ENCODE peak calls at places on chromosomes 12 and 14, in eight cellular contexts. One of them, this sample, is unnamed.

GRCh38 chr12:44000309-44000952 is 164.6 kb downstream of the TMEM117 start:
- DNase-seq in stimulated activated CD4-positive, alpha-beta T cell treated with anti-CD3 and anti-CD28 coated beads, Interleukin-2, amount 100 ng/mL, for 48 hours: peak; percentile 4
- DNase-seq in amygdala: no peak
- DNase-seq in erythroblast: peak; percentile 63
- DNase-seq in effector memory CD8-positive, alpha-beta T cell: no peak
- DNase-seq in NCI-H748 treated with DMSO at 0.1 percent for 48 hours: no peak
- DNase-seq in EH: peak; percentile 57
- DNase-seq in choroid plexus epithelial cell: peak; percentile 57
- DNase-seq in this sample: no peak

GRCh38 chr14:99654235-99655000 is 9.5 kb downstream of the HHIPL1 start:
- DNase-seq in stimulated activated CD4-positive, alpha-beta T cell treated with anti-CD3 and anti-CD28 coated beads, Interleukin-2, amount 100 ng/mL, for 48 hours: no peak
- DNase-seq in amygdala: peak; percentile 31
- DNase-seq in erythroblast: no peak
- DNase-seq in effector memory CD8-positive, alpha-beta T cell: no peak
- DNase-seq in NCI-H748 treated with DMSO at 0.1 percent for 48 hours: no peak
- DNase-seq in EH: peak; percentile 80
- DNase-seq in choroid plexus epithelial cell: peak; percentile 79
- DNase-seq in this sample: no peak

GRCh38 chr12:120257041-120257821 is 8.3 kb downstream of the PXN start:
- DNase-seq in stimulated activated CD4-positive, alpha-beta T cell treated with anti-CD3 and anti-CD28 coated beads, Interleukin-2, amount 100 ng/mL, for 48 hours: no peak
- DNase-seq in amygdala: no peak
- DNase-seq in erythroblast: no peak
- DNase-seq in effector memory CD8-positive, alpha-beta T cell: no peak
- DNase-seq in NCI-H748 treated with DMSO at 0.1 percent for 48 hours: no peak
- DNase-seq in EH: peak; percentile 95
- DNase-seq in choroid plexus epithelial cell: peak; percentile 93
- DNase-seq in this sample: no peak

GRCh38 chr12:12616512-12617275 is 5.0 kb downstream of the CREBL2 start:
- DNase-seq in stimulated activated CD4-positive, alpha-beta T cell treated with anti-CD3 and anti-CD28 coated beads, Interleukin-2, amount 100 ng/mL, for 48 hours: no peak
- DNase-seq in amygdala: no peak
- DNase-seq in erythroblast: no peak
- DNase-seq in effector memory CD8-positive, alpha-beta T cell: no peak
- DNase-seq in NCI-H748 treated with DMSO at 0.1 percent for 48 hours: no peak
- DNase-seq in EH: peak; percentile 6
- DNase-seq in choroid plexus epithelial cell: no peak
- DNase-seq in this sample: no peak

GRCh38 chr12:128140551-128140950 is 126.4 kb upstream of the TMEM132C start:
- DNase-seq in stimulated activated CD4-positive, alpha-beta T cell treated with anti-CD3 and anti-CD28 coated beads, Interleukin-2, amount 100 ng/mL, for 48 hours: no peak
- DNase-seq in amygdala: no peak
- DNase-seq in erythroblast: no peak
- DNase-seq in effector memory CD8-positive, alpha-beta T cell: no peak
- DNase-seq in NCI-H748 treated with DMSO at 0.1 percent for 48 hours: no peak
- DNase-seq in EH: no peak
- DNase-seq in choroid plexus epithelial cell: no peak
- DNase-seq in this sample: no peak

GRCh38 chr14:53957739-53958138 is 1.1 kb upstream of the BMP4 start:
- DNase-seq in stimulated activated CD4-positive, alpha-beta T cell treated with anti-CD3 and anti-CD28 coated beads, Interleukin-2, amount 100 ng/mL, for 48 hours: no peak
- DNase-seq in amygdala: no peak
- DNase-seq in erythroblast: no peak
- DNase-seq in effector memory CD8-positive, alpha-beta T cell: no peak
- DNase-seq in NCI-H748 treated with DMSO at 0.1 percent for 48 hours: no peak
- DNase-seq in EH: no peak
- DNase-seq in choroid plexus epithelial cell: no peak
- DNase-seq in this sample: no peak

GRCh38 chr14:103064436-103064835 is 7.1 kb upstream of the CDC42BPB start:
- DNase-seq in stimulated activated CD4-positive, alpha-beta T cell treated with anti-CD3 and anti-CD28 coated beads, Interleukin-2, amount 100 ng/mL, for 48 hours: no peak
- DNase-seq in amygdala: no peak
- DNase-seq in erythroblast: no peak
- DNase-seq in effector memory CD8-positive, alpha-beta T cell: no peak
- DNase-seq in NCI-H748 treated with DMSO at 0.1 percent for 48 hours: no peak
- DNase-seq in EH: no peak
- DNase-seq in choroid plexus epithelial cell: no peak
- DNase-seq in this sample: no peak

GRCh38 chr12:103964805-103965204 is 867 bp upstream of the TDG start:
- DNase-seq in stimulated activated CD4-positive, alpha-beta T cell treated with anti-CD3 and anti-CD28 coated beads, Interleukin-2, amount 100 ng/mL, for 48 hours: no peak
- DNase-seq in amygdala: no peak
- DNase-seq in erythroblast: no peak
- DNase-seq in effector memory CD8-positive, alpha-beta T cell: no peak
- DNase-seq in NCI-H748 treated with DMSO at 0.1 percent for 48 hours: no peak
- DNase-seq in EH: peak; percentile 9
- DNase-seq in choroid plexus epithelial cell: no peak
- DNase-seq in this sample: no peak

GRCh38 chr12:132189378-132190011 is 45.2 kb downstream of the NOC4L start:
- DNase-seq in stimulated activated CD4-positive, alpha-beta T cell treated with anti-CD3 and anti-CD28 coated beads, Interleukin-2, amount 100 ng/mL, for 48 hours: peak; percentile 92
- DNase-seq in amygdala: peak; percentile 65
- DNase-seq in erythroblast: peak; percentile 87
- DNase-seq in effector memory CD8-positive, alpha-beta T cell: peak; percentile 89
- DNase-seq in NCI-H748 treated with DMSO at 0.1 percent for 48 hours: peak; percentile 78
- DNase-seq in EH: peak; percentile 91
- DNase-seq in choroid plexus epithelial cell: peak; percentile 85
- DNase-seq in this sample: no peak

GRCh38 chr14:88791629-88792571 is 853 bp downstream of the EML5 start:
- DNase-seq in stimulated activated CD4-positive, alpha-beta T cell treated with anti-CD3 and anti-CD28 coated beads, Interleukin-2, amount 100 ng/mL, for 48 hours: peak; percentile 13
- DNase-seq in amygdala: peak; percentile 28
- DNase-seq in erythroblast: peak; percentile 44
- DNase-seq in effector memory CD8-positive, alpha-beta T cell: no peak
- DNase-seq in NCI-H748 treated with DMSO at 0.1 percent for 48 hours: peak; percentile 70
- DNase-seq in EH: peak; percentile 10
- DNase-seq in choroid plexus epithelial cell: no peak
- DNase-seq in this sample: no peak

GRCh38 chr12:114812858-114813761 is 129.1 kb upstream of the TBX3 start:
- DNase-seq in stimulated activated CD4-positive, alpha-beta T cell treated with anti-CD3 and anti-CD28 coated beads, Interleukin-2, amount 100 ng/mL, for 48 hours: no peak
- DNase-seq in amygdala: no peak
- DNase-seq in erythroblast: no peak
- DNase-seq in effector memory CD8-positive, alpha-beta T cell: no peak
- DNase-seq in NCI-H748 treated with DMSO at 0.1 percent for 48 hours: peak; percentile 50
- DNase-seq in EH: no peak
- DNase-seq in choroid plexus epithelial cell: peak; percentile 68
- DNase-seq in this sample: no peak

GRCh38 chr12:111445311-111446043 is 39.8 kb downstream of the SH2B3 start:
- DNase-seq in stimulated activated CD4-positive, alpha-beta T cell treated with anti-CD3 and anti-CD28 coated beads, Interleukin-2, amount 100 ng/mL, for 48 hours: no peak
- DNase-seq in amygdala: no peak
- DNase-seq in erythroblast: no peak
- DNase-seq in effector memory CD8-positive, alpha-beta T cell: no peak
- DNase-seq in NCI-H748 treated with DMSO at 0.1 percent for 48 hours: no peak
- DNase-seq in EH: no peak
- DNase-seq in choroid plexus epithelial cell: no peak
- DNase-seq in this sample: no peak

GRCh38 chr12:53750812-53751335 is 905 bp downstream of the CISTR start:
- DNase-seq in stimulated activated CD4-positive, alpha-beta T cell treated with anti-CD3 and anti-CD28 coated beads, Interleukin-2, amount 100 ng/mL, for 48 hours: no peak
- DNase-seq in amygdala: no peak
- DNase-seq in erythroblast: no peak
- DNase-seq in effector memory CD8-positive, alpha-beta T cell: no peak
- DNase-seq in NCI-H748 treated with DMSO at 0.1 percent for 48 hours: peak; percentile 42
- DNase-seq in EH: peak; percentile 19
- DNase-seq in choroid plexus epithelial cell: no peak
- DNase-seq in this sample: no peak

GRCh38 chr14:99241314-99242035 is 30.5 kb downstream of the BCL11B start:
- DNase-seq in stimulated activated CD4-positive, alpha-beta T cell treated with anti-CD3 and anti-CD28 coated beads, Interleukin-2, amount 100 ng/mL, for 48 hours: no peak
- DNase-seq in amygdala: no peak
- DNase-seq in erythroblast: no peak
- DNase-seq in effector memory CD8-positive, alpha-beta T cell: no peak
- DNase-seq in NCI-H748 treated with DMSO at 0.1 percent for 48 hours: no peak
- DNase-seq in EH: no peak
- DNase-seq in choroid plexus epithelial cell: no peak
- DNase-seq in this sample: no peak

GRCh38 chr12:95766356-95767019 is 24.1 kb downstream of the NTN4 start:
- DNase-seq in stimulated activated CD4-positive, alpha-beta T cell treated with anti-CD3 and anti-CD28 coated beads, Interleukin-2, amount 100 ng/mL, for 48 hours: no peak
- DNase-seq in amygdala: no peak
- DNase-seq in erythroblast: no peak
- DNase-seq in effector memory CD8-positive, alpha-beta T cell: no peak
- DNase-seq in NCI-H748 treated with DMSO at 0.1 percent for 48 hours: no peak
- DNase-seq in EH: peak; percentile 61
- DNase-seq in choroid plexus epithelial cell: no peak
- DNase-seq in this sample: no peak

GRCh38 chr12:80187660-80188090 is 88.3 kb downstream of the OTOGL start:
- DNase-seq in stimulated activated CD4-positive, alpha-beta T cell treated with anti-CD3 and anti-CD28 coated beads, Interleukin-2, amount 100 ng/mL, for 48 hours: no peak
- DNase-seq in amygdala: no peak
- DNase-seq in erythroblast: no peak
- DNase-seq in effector memory CD8-positive, alpha-beta T cell: no peak
- DNase-seq in NCI-H748 treated with DMSO at 0.1 percent for 48 hours: peak; percentile 89
- DNase-seq in EH: peak; percentile 81
- DNase-seq in choroid plexus epithelial cell: peak; percentile 76
- DNase-seq in this sample: no peak

GRCh38 chr12:114400925-114401324 is 5.0 kb downstream of the TBX5 start:
- DNase-seq in stimulated activated CD4-positive, alpha-beta T cell treated with anti-CD3 and anti-CD28 coated beads, Interleukin-2, amount 100 ng/mL, for 48 hours: no peak
- DNase-seq in amygdala: no peak
- DNase-seq in erythroblast: no peak
- DNase-seq in effector memory CD8-positive, alpha-beta T cell: no peak
- DNase-seq in NCI-H748 treated with DMSO at 0.1 percent for 48 hours: no peak
- DNase-seq in EH: peak; percentile 94
- DNase-seq in choroid plexus epithelial cell: no peak
- DNase-seq in this sample: no peak

GRCh38 chr12:48978291-48978740 is at the start of gene WNT1:
- DNase-seq in stimulated activated CD4-positive, alpha-beta T cell treated with anti-CD3 and anti-CD28 coated beads, Interleukin-2, amount 100 ng/mL, for 48 hours: no peak
- DNase-seq in amygdala: no peak
- DNase-seq in erythroblast: no peak
- DNase-seq in effector memory CD8-positive, alpha-beta T cell: no peak
- DNase-seq in NCI-H748 treated with DMSO at 0.1 percent for 48 hours: no peak
- DNase-seq in EH: no peak
- DNase-seq in choroid plexus epithelial cell: no peak
- DNase-seq in this sample: no peak

GRCh38 chr12:7131502-7131866 is 1.3 kb downstream of the CLSTN3 start:
- DNase-seq in stimulated activated CD4-positive, alpha-beta T cell treated with anti-CD3 and anti-CD28 coated beads, Interleukin-2, amount 100 ng/mL, for 48 hours: no peak
- DNase-seq in amygdala: no peak
- DNase-seq in erythroblast: peak; percentile 11
- DNase-seq in effector memory CD8-positive, alpha-beta T cell: peak; percentile 36
- DNase-seq in NCI-H748 treated with DMSO at 0.1 percent for 48 hours: no peak
- DNase-seq in EH: no peak
- DNase-seq in choroid plexus epithelial cell: no peak
- DNase-seq in this sample: peak; percentile 13

GRCh38 chr12:57965766-57966165 is 24.4 kb downstream of the ATP23 start:
- DNase-seq in stimulated activated CD4-positive, alpha-beta T cell treated with anti-CD3 and anti-CD28 coated beads, Interleukin-2, amount 100 ng/mL, for 48 hours: no peak
- DNase-seq in amygdala: no peak
- DNase-seq in erythroblast: no peak
- DNase-seq in effector memory CD8-positive, alpha-beta T cell: no peak
- DNase-seq in NCI-H748 treated with DMSO at 0.1 percent for 48 hours: no peak
- DNase-seq in EH: peak; percentile 14
- DNase-seq in choroid plexus epithelial cell: no peak
- DNase-seq in this sample: no peak

GRCh38 chr14:96739511-96739910 is 57.7 kb upstream of the VRK1 start:
- DNase-seq in stimulated activated CD4-positive, alpha-beta T cell treated with anti-CD3 and anti-CD28 coated beads, Interleukin-2, amount 100 ng/mL, for 48 hours: no peak
- DNase-seq in amygdala: no peak
- DNase-seq in erythroblast: no peak
- DNase-seq in effector memory CD8-positive, alpha-beta T cell: no peak
- DNase-seq in NCI-H748 treated with DMSO at 0.1 percent for 48 hours: no peak
- DNase-seq in EH: no peak
- DNase-seq in choroid plexus epithelial cell: no peak
- DNase-seq in this sample: no peak

GRCh38 chr12:91349451-91349850 is 166.8 kb upstream of the DCN start:
- DNase-seq in stimulated activated CD4-positive, alpha-beta T cell treated with anti-CD3 and anti-CD28 coated beads, Interleukin-2, amount 100 ng/mL, for 48 hours: no peak
- DNase-seq in amygdala: no peak
- DNase-seq in erythroblast: no peak
- DNase-seq in effector memory CD8-positive, alpha-beta T cell: no peak
- DNase-seq in NCI-H748 treated with DMSO at 0.1 percent for 48 hours: no peak
- DNase-seq in EH: peak; percentile 68
- DNase-seq in choroid plexus epithelial cell: peak; percentile 34
- DNase-seq in this sample: no peak

GRCh38 chr12:82144505-82144904 is 213.7 kb downstream of the CCDC59 start:
- DNase-seq in stimulated activated CD4-positive, alpha-beta T cell treated with anti-CD3 and anti-CD28 coated beads, Interleukin-2, amount 100 ng/mL, for 48 hours: no peak
- DNase-seq in amygdala: no peak
- DNase-seq in erythroblast: no peak
- DNase-seq in effector memory CD8-positive, alpha-beta T cell: no peak
- DNase-seq in NCI-H748 treated with DMSO at 0.1 percent for 48 hours: no peak
- DNase-seq in EH: no peak
- DNase-seq in choroid plexus epithelial cell: no peak
- DNase-seq in this sample: no peak

GRCh38 chr14:31357279-31357678 is 63.1 kb downstream of the HEATR5A start:
- DNase-seq in stimulated activated CD4-positive, alpha-beta T cell treated with anti-CD3 and anti-CD28 coated beads, Interleukin-2, amount 100 ng/mL, for 48 hours: no peak
- DNase-seq in amygdala: no peak
- DNase-seq in erythroblast: no peak
- DNase-seq in effector memory CD8-positive, alpha-beta T cell: no peak
- DNase-seq in NCI-H748 treated with DMSO at 0.1 percent for 48 hours: no peak
- DNase-seq in EH: peak; percentile 38
- DNase-seq in choroid plexus epithelial cell: no peak
- DNase-seq in this sample: no peak

GRCh38 chr12:95881331-95881955 is 22.7 kb downstream of the SNRPF start:
- DNase-seq in stimulated activated CD4-positive, alpha-beta T cell treated with anti-CD3 and anti-CD28 coated beads, Interleukin-2, amount 100 ng/mL, for 48 hours: no peak
- DNase-seq in amygdala: no peak
- DNase-seq in erythroblast: no peak
- DNase-seq in effector memory CD8-positive, alpha-beta T cell: no peak
- DNase-seq in NCI-H748 treated with DMSO at 0.1 percent for 48 hours: peak; percentile 59
- DNase-seq in EH: peak; percentile 48
- DNase-seq in choroid plexus epithelial cell: peak; percentile 50
- DNase-seq in this sample: no peak

GRCh38 chr14:90671382-90671781 is 144.8 kb downstream of the TTC7B start:
- DNase-seq in stimulated activated CD4-positive, alpha-beta T cell treated with anti-CD3 and anti-CD28 coated beads, Interleukin-2, amount 100 ng/mL, for 48 hours: no peak
- DNase-seq in amygdala: no peak
- DNase-seq in erythroblast: no peak
- DNase-seq in effector memory CD8-positive, alpha-beta T cell: no peak
- DNase-seq in NCI-H748 treated with DMSO at 0.1 percent for 48 hours: no peak
- DNase-seq in EH: no peak
- DNase-seq in choroid plexus epithelial cell: no peak
- DNase-seq in this sample: no peak

GRCh38 chr12:14635776-14636175 is 60.6 kb downstream of the GUCY2C start:
- DNase-seq in stimulated activated CD4-positive, alpha-beta T cell treated with anti-CD3 and anti-CD28 coated beads, Interleukin-2, amount 100 ng/mL, for 48 hours: no peak
- DNase-seq in amygdala: no peak
- DNase-seq in erythroblast: no peak
- DNase-seq in effector memory CD8-positive, alpha-beta T cell: no peak
- DNase-seq in NCI-H748 treated with DMSO at 0.1 percent for 48 hours: no peak
- DNase-seq in EH: no peak
- DNase-seq in choroid plexus epithelial cell: no peak
- DNase-seq in this sample: no peak

GRCh38 chr12:96063046-96063445 is 27.7 kb upstream of the LTA4H start:
- DNase-seq in stimulated activated CD4-positive, alpha-beta T cell treated with anti-CD3 and anti-CD28 coated beads, Interleukin-2, amount 100 ng/mL, for 48 hours: no peak
- DNase-seq in amygdala: no peak
- DNase-seq in erythroblast: no peak
- DNase-seq in effector memory CD8-positive, alpha-beta T cell: no peak
- DNase-seq in NCI-H748 treated with DMSO at 0.1 percent for 48 hours: no peak
- DNase-seq in EH: peak; percentile 44
- DNase-seq in choroid plexus epithelial cell: peak; percentile 47
- DNase-seq in this sample: no peak

GRCh38 chr14:67461341-67461985 is 27.1 kb downstream of the TMEM229B start:
- DNase-seq in stimulated activated CD4-positive, alpha-beta T cell treated with anti-CD3 and anti-CD28 coated beads, Interleukin-2, amount 100 ng/mL, for 48 hours: no peak
- DNase-seq in amygdala: no peak
- DNase-seq in erythroblast: no peak
- DNase-seq in effector memory CD8-positive, alpha-beta T cell: no peak
- DNase-seq in NCI-H748 treated with DMSO at 0.1 percent for 48 hours: no peak
- DNase-seq in EH: peak; percentile 18
- DNase-seq in choroid plexus epithelial cell: peak; percentile 74
- DNase-seq in this sample: no peak

This sample was measured in NK-92 treated with Interleukin-12 subunit alpha and Interleukin-12 subunit beta, amount 100 ng/mL, for 24 hours.